ENCODE peak calls at places on chromosomes 11 and 22, in four cellular contexts. F is mesendoderm, E is neuronal stem cell, L is IMR-90. B is an unnamed sample.
A peak's percentile ranks its signal among the peaks of the same experiment; 100 is the strongest.

GRCh38 chr22:43988116-43988817 is 33.0 kb downstream of the SAMM50 start:
- DNase-seq in L (no peak), E (no peak), F (no peak), B (no peak)

GRCh38 chr11:75229466-75229865 is 11.1 kb upstream of the TPBGL start:
- DNase-seq in F (no peak), E (no peak), L (no peak), B (no peak)

GRCh38 chr11:68340784-68341556 is 28.6 kb downstream of the LRP5 start:
- DNase-seq in F (no peak), L (no peak), E (no peak), B (peak; percentile 11)

GRCh38 chr11:102791271-102792036 is 6.5 kb downstream of the MMP1 start:
- DNase-seq in L (peak; percentile 57), F (no peak), E (no peak), B (no peak)

GRCh38 chr11:62909107-62909894 is 11.9 kb downstream of the CHRM1 start:
- DNase-seq in L (peak; percentile 73), E (peak; percentile 58), F (peak; percentile 99), B (peak; percentile 76)

GRCh38 chr11:23570828-23571227 is 710.6 kb upstream of the CCDC179 start:
- DNase-seq in F (no peak), E (no peak), L (peak; percentile 36), B (no peak)

GRCh38 chr11:122367809-122368231 is 251.8 kb upstream of the BLID start:
- DNase-seq in F (no peak), L (peak; percentile 82), E (no peak), B (peak; percentile 17)

GRCh38 chr22:47167056-47167455 is 404.6 kb downstream of the TBC1D22A start:
- DNase-seq in L (no peak), F (no peak), E (no peak), B (no peak)

GRCh38 chr22:17719911-17720310 is 54.4 kb downstream of the BID start:
- DNase-seq in F (no peak), E (no peak), L (no peak), B (no peak)

GRCh38 chr11:122791836-122792235 is 46.5 kb upstream of the CRTAM start:
- DNase-seq in E (no peak), L (peak; percentile 78), F (no peak), B (peak; percentile 74)

GRCh38 chr11:87368151-87368550 is 330.4 kb downstream of the TMEM135 start:
- DNase-seq in L (no peak), F (no peak), E (no peak), B (no peak)

GRCh38 chr11:61828629-61829407 is 718 bp downstream of the FADS2 start:
- DNase-seq in L (no peak), E (peak; percentile 57), F (peak; percentile 71), B (peak; percentile 68)

GRCh38 chr11:114015117-114015516 is 40.2 kb downstream of the HTR3A start:
- DNase-seq in E (no peak), F (no peak), L (no peak), B (no peak)

GRCh38 chr11:126307706-126308105 is 3.8 kb downstream of the DCPS start:
- DNase-seq in E (no peak), F (peak; percentile 79), L (peak; percentile 58), B (peak; percentile 49)

DNA sequence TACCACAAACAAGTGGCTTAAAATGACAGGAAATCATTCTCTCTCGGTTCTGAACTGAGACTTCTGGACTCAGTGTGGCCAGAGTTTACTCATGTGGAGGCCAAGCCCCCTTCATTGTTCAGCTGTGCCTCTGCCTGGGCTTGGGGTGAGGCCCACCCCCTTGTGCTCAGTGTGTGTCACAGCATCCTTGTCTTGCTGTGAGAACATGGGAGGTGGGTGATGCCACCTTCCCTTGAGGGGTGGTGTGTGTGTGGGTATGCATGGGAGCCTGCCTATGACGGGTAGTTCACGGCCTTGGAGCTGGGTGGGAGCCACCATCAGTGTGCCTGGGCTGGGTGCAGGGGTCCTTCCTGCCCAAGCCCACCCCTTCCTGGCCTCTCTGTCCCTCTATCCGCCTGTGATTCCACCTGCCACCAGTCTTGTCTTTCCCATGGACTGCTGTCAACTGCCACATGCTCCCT is 101.7 kb downstream of the MORC2 start:
- DNase-seq in L (no peak), F (peak; percentile 27), E (no peak), B (no peak)
- H3K18ac ChIP-seq in L (no peak overlapping the region), F (no peak overlapping the region), E (peak overlapping the region; percentile 31), B (no peak overlapping the region)

GRCh38 chr11:80960331-80961095 is 1519.7 kb upstream of the TENM4 start:
- DNase-seq in E (no peak), F (peak; percentile 82), L (no peak), B (no peak)
- H2AK5ac ChIP-seq in E (no peak overlapping the region), F (no peak overlapping the region), L (no peak overlapping the region), B (no peak overlapping the region)

GRCh38 chr22:19239464-19239863 is 52.1 kb downstream of the CLTCL1 start:
- DNase-seq in E (no peak), F (no peak), L (no peak), B (no peak)

GRCh38 chr22:19242699-19243098 is 48.8 kb downstream of the CLTCL1 start:
- DNase-seq in E (no peak), F (no peak), L (no peak), B (no peak)

GRCh38 chr22:19241593-19241906 is 50.0 kb downstream of the CLTCL1 start:
- DNase-seq in L (no peak), F (no peak), E (no peak), B (no peak)

GRCh38 chr22:19240813-19241592 is 50.5 kb downstream of the CLTCL1 start:
- DNase-seq in F (no peak), L (no peak), E (no peak), B (no peak)

GRCh38 chr22:19244600-19245352 is 46.7 kb downstream of the CLTCL1 start:
- DNase-seq in F (no peak), L (no peak), E (no peak), B (no peak)
- H3K27ac ChIP-seq in F (no peak overlapping the region), L (no peak overlapping the region), E (no peak overlapping the region), B (no peak overlapping the region)

DNA sequence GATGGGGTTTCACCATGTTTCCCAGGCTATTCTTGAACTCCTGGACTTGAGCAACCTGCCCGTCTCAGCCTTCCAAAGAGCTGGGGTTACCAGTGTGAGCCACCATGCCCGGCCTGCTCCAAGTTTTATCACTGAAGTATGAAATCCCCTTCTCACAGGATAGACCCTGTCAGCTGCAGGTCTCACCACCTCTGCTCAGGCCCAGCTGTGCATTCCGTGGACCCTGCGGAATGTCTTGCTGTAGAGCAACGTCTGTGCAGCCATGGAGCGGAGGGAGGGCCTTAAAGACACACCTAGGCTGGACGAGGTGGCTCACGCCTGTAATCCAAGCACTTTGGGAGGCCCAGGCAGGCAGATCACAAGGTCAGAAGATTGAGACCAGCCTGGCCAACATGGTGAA is 625.4 kb downstream of the BRD1 start:
- DNase-seq in L (no peak), F (no peak), E (no peak), B (no peak)
- H3K18ac ChIP-seq in L (no peak overlapping the region), F (no peak overlapping the region), E (no peak overlapping the region), B (no peak overlapping the region)

GRCh38 chr11:116046127-116046526 is 541.9 kb upstream of the CADM1 start:
- DNase-seq in E (no peak), F (no peak), L (no peak), B (no peak)

GRCh38 chr11:116055064-116055463 is 550.8 kb upstream of the CADM1 start:
- DNase-seq in E (no peak), F (no peak), L (no peak), B (no peak)

GRCh38 chr11:116052603-116053537 is 548.7 kb upstream of the CADM1 start:
- DNase-seq in E (peak; percentile 41), F (no peak), L (no peak), B (no peak)

GRCh38 chr11:116053538-116053919 is 549.3 kb upstream of the CADM1 start:
- DNase-seq in L (no peak), E (no peak), F (no peak), B (no peak)

DNA sequence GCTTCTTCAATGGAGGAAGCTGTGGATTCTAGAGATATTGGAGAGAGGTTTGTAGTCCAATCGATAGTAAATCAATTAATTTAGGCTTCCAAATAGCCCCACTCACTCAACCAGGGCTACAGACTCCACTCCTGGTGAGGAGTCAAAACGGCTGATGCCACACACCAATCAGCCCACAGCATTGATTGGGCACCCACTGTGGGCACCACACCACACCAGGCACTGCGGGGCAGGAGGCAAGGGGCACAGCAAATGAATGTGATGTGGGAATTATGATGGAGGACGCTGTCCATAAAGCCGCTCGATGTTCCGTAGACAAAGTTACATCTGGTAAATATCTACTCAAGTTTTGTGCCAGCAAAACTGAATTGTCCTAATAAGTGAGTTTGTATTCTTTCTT is 547.3 kb upstream of the CADM1 start:
- DNase-seq in F (no peak), E (no peak), L (no peak), B (no peak)
- H2AK5ac ChIP-seq in F (no peak overlapping the region), E (no peak overlapping the region), L (no peak overlapping the region), B (no peak overlapping the region)

DNA sequence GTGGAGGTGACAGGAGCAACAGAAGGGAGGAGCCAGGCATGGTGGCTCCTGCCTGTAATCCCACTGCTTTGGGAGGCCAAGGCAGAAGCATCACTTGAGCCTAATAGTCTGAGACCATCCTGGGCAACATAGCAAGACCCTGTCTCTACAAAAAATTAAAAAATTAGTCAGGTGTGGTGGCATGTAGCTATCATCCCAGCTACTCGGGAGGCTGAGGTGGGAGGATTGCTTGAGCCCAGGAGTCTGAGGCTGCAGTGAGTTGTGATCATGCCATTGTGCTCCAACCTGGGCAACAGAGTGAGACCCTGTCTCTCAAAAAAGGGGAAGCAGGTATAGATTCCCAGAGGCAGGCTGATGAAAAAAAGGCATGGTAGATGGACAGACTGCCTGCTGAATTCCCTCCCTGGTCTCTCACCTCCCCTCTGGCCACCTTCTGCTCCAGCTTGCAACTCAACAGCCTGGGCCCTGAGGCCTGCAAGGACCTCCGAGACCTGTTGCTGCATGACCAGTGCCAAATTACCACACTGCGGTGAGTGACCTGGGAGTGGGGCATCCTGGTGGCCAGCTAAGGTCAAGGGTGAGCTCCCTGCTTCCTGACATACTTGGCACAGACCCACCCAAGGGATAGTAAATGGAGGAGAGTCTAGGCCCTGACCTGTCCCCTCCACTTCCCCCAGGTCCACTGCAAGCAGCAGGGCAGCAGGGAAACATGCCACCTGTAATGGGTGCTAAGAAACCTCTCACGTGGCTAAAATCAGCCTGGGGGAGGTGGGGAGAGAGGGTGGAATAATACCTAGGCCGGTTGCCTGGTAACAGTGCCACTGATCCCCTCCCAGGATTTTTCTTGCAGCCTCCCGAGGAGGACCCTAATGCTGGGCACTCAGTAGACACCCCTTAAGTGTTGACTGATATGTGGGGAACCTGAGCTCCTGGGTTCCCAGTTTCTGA is 4.3 kb upstream of the NHERF4 start:
- DNase-seq in L (no peak), E (no peak), F (no peak), B (no peak)
- H3K27ac ChIP-seq in L (no peak overlapping the region), E (no peak overlapping the region), F (no peak overlapping the region), B (no peak overlapping the region)

DNA sequence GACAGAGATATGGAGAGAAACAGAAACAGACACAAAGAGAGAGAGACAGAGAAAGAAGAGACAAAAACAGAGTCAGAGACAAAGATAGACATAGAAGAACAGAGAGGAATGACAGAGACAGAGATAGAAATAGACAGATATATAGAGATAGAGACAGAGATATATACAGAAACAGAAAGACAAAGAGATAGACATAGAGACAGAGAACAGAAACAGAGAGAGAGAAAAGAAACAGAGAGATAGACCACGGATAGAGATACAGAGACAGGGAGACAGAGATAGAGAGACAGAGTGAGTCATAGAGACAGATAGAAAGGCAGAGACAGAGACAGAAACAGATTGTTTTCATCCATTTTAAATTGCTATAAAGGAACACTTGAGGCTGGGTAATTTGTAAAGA is 12.3 kb upstream of the MPEG1 start:
- DNase-seq in L (no peak), E (no peak), F (no peak), B (no peak)
- H3K18ac ChIP-seq in L (peak overlapping the region; percentile 13), E (no peak overlapping the region), F (no peak overlapping the region), B (no peak overlapping the region)